ENCODE peak calls at places on chromosomes 13 and 19, in five cellular contexts. One of them, this sample, is unnamed.
A peak's percentile ranks its signal among the peaks of the same experiment; 100 is the strongest.

GRCh38 chr13:109402976-109403375 is 383.4 kb downstream of the IRS2 start:
- DNase-seq in fibroblast of lung: no peak
- DNase-seq in AG04450: no peak
- DNase-seq in adrenal gland: no peak
- DNase-seq in ovary: no peak
- DNase-seq in this sample: no peak

GRCh38 chr13:33101835-33102234 is 85.6 kb downstream of the KL start:
- DNase-seq in fibroblast of lung: no peak
- DNase-seq in AG04450: no peak
- DNase-seq in adrenal gland: no peak
- DNase-seq in ovary: no peak
- DNase-seq in this sample: no peak

GRCh38 chr19:5955638-5955935 is 22.4 kb downstream of the RANBP3 start:
- DNase-seq in fibroblast of lung: peak; percentile 62
- DNase-seq in AG04450: no peak
- DNase-seq in adrenal gland: no peak
- DNase-seq in ovary: no peak
- DNase-seq in this sample: no peak

GRCh38 chr13:41674246-41674645 is 216.9 kb downstream of the RGCC start:
- DNase-seq in fibroblast of lung: no peak
- DNase-seq in AG04450: no peak
- DNase-seq in adrenal gland: no peak
- DNase-seq in ovary: no peak
- DNase-seq in this sample: no peak

GRCh38 chr13:75738841-75739240 is 102.7 kb downstream of the LMO7 start:
- DNase-seq in fibroblast of lung: no peak
- DNase-seq in AG04450: no peak
- DNase-seq in adrenal gland: no peak
- DNase-seq in ovary: no peak
- DNase-seq in this sample: no peak

GRCh38 chr19:4911314-4911713 is 2.0 kb downstream of the UHRF1 start:
- DNase-seq in fibroblast of lung: peak; percentile 36
- DNase-seq in AG04450: no peak
- DNase-seq in adrenal gland: no peak
- DNase-seq in ovary: no peak
- DNase-seq in this sample: no peak

GRCh38 chr19:48403606-48404005 is 10.1 kb downstream of the GRIN2D start:
- DNase-seq in fibroblast of lung: peak; percentile 64
- DNase-seq in AG04450: no peak
- DNase-seq in adrenal gland: peak; percentile 57
- DNase-seq in ovary: no peak
- DNase-seq in this sample: no peak

GRCh38 chr19:43562698-43563241 is 12.6 kb downstream of the XRCC1 start:
- DNase-seq in fibroblast of lung: peak; percentile 92
- DNase-seq in AG04450: peak; percentile 20
- DNase-seq in adrenal gland: peak; percentile 90
- DNase-seq in ovary: peak; percentile 45
- DNase-seq in this sample: peak; percentile 77

GRCh38 chr13:113630804-113631203 is 27.2 kb downstream of the ATP4B start:
- DNase-seq in fibroblast of lung: no peak
- DNase-seq in AG04450: no peak
- DNase-seq in adrenal gland: no peak
- DNase-seq in ovary: no peak
- DNase-seq in this sample: no peak

GRCh38 chr19:42831221-42832019 is 48.1 kb downstream of the PSG1 start:
- DNase-seq in fibroblast of lung: no peak
- DNase-seq in AG04450: no peak
- DNase-seq in adrenal gland: no peak
- DNase-seq in ovary: no peak
- DNase-seq in this sample: no peak

GRCh38 chr13:110714798-110715394 is 1.4 kb downstream of the ING1 start:
- DNase-seq in fibroblast of lung: peak; percentile 41
- DNase-seq in AG04450: no peak
- DNase-seq in adrenal gland: peak; percentile 61
- DNase-seq in ovary: peak; percentile 81
- DNase-seq in this sample: peak; percentile 66

GRCh38 chr19:51124729-51125128 is at the start of gene SIGLEC9:
- DNase-seq in fibroblast of lung: no peak
- DNase-seq in AG04450: no peak
- DNase-seq in adrenal gland: peak; percentile 72
- DNase-seq in ovary: no peak
- DNase-seq in this sample: no peak

GRCh38 chr13:50810468-50810867 is 33.0 kb downstream of the DLEU7 start:
- DNase-seq in fibroblast of lung: no peak
- DNase-seq in AG04450: no peak
- DNase-seq in adrenal gland: no peak
- DNase-seq in ovary: no peak
- DNase-seq in this sample: no peak

GRCh38 chr13:84668637-84669036 is 786.4 kb upstream of the SLITRK1 start:
- DNase-seq in fibroblast of lung: no peak
- DNase-seq in AG04450: no peak
- DNase-seq in adrenal gland: no peak
- DNase-seq in ovary: no peak
- DNase-seq in this sample: no peak

GRCh38 chr19:17125728-17126677 is 50.4 kb downstream of the MYO9B start:
- DNase-seq in fibroblast of lung: peak; percentile 13
- DNase-seq in AG04450: no peak
- DNase-seq in adrenal gland: peak; percentile 61
- DNase-seq in ovary: no peak
- DNase-seq in this sample: peak; percentile 79

GRCh38 chr13:42740753-42741152 is 40.6 kb upstream of the FAM216B start:
- DNase-seq in fibroblast of lung: no peak
- DNase-seq in AG04450: no peak
- DNase-seq in adrenal gland: peak; percentile 41
- DNase-seq in ovary: no peak
- DNase-seq in this sample: no peak

GRCh38 chr19:42184401-42184861 is 33.0 kb downstream of the DEDD2 start:
- DNase-seq in fibroblast of lung: peak; percentile 84
- DNase-seq in AG04450: peak; percentile 44
- DNase-seq in adrenal gland: peak; percentile 77
- DNase-seq in ovary: peak; percentile 62
- DNase-seq in this sample: peak; percentile 82

GRCh38 chr13:72953391-72953960 is 105.3 kb upstream of the KLF5 start:
- DNase-seq in fibroblast of lung: no peak
- DNase-seq in AG04450: no peak
- DNase-seq in adrenal gland: no peak
- DNase-seq in ovary: no peak
- DNase-seq in this sample: no peak

DNA sequence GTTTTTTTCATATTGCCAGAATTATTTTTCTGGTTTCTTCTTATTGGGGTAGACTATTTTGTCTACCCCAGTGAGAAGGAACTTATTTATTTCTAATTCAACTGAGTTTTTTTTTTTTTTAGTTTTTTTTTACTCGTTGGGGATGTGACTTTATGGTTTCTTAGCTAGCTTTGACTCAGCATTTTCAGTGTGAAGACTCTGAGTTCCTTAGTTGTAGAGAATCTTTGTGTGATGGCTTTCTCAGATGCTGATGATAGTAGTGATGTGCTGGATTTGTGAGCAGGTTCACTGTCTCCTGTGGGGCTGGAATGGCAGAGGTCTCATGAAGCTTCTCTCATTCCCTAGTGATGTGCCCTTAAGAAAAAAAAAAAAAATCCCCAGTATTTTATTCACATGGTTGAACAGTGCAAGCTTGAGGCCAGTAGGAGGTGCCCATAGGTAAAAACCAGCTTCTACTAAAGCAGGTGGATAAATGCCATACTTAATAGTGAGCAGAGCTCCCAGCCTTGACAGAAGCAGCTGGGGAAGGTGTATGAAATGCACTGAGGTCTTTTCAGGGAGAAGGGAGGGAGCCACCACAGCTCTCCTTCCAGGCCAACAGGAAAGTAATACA is 106.2 kb upstream of the KLF5 start:
- DNase-seq in fibroblast of lung: no peak
- DNase-seq in AG04450: no peak
- DNase-seq in adrenal gland: no peak
- DNase-seq in ovary: no peak
- DNase-seq in this sample: no peak
- TF ChIP-seq CTCF in fibroblast of lung: no peak
- TF ChIP-seq CTCF in AG04450: no peak
- TF ChIP-seq CTCF in adrenal gland: no peak
- TF ChIP-seq CTCF in ovary: no peak
- TF ChIP-seq CTCF in this sample: no peak

DNA sequence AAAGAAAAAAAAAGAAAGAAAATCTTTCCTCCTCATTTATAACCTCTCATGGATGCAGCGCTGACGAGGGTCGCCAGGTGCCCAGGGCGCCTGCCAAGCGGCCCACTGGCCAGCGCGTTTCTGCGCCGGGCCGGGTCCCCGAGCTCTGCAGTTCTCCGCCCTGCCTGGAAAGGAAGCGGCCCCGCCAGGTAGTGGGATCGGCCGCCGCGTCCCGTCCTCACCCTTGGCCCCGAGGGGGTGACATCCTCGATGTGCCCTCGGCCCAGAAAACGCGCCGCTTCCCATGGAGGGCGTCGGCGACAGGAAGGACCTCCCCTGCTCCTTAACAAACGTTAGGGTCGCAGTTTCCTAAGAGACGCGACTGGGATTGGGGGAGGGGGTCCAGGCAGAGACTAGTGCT is 56.9 kb downstream of the ZNF726 start:
- DNase-seq in fibroblast of lung: no peak
- DNase-seq in AG04450: no peak
- DNase-seq in adrenal gland: no peak
- DNase-seq in ovary: no peak
- DNase-seq in this sample: no peak
- H3K9me3 ChIP-seq in fibroblast of lung: no peaks in the 10 kb centered on the region
- H3K9me3 ChIP-seq in AG04450: peaks cover 11% of the 10 kb centered on the region
- H3K9me3 ChIP-seq in adrenal gland: no peaks in the 10 kb centered on the region
- H3K9me3 ChIP-seq in ovary: no peaks in the 10 kb centered on the region
- H3K9me3 ChIP-seq in this sample: no peaks in the 10 kb centered on the region

DNA sequence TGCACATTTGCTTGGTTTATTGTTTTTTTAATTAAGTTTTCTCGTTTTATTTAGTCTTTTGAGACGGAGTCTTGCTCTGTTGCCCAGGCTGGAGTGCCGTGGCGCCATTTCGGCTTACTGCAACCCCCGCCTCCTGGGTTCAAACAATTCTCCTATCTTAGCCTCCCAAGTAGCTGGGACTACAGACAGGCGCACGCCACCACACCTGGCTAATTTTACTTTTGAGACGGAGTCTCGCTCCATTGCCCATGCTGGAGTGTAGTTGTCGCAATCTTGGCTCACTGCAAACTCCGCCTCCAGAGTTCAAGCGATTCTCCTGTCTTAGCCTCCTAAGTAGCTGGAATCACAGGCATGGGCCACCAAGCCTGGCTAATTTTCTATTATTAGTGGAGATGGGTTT is 1.3 kb downstream of the RPS9 start:
- DNase-seq in fibroblast of lung: no peak
- DNase-seq in AG04450: no peak
- DNase-seq in adrenal gland: no peak
- DNase-seq in ovary: no peak
- DNase-seq in this sample: no peak
- H3K27ac ChIP-seq in fibroblast of lung: peak overlapping the region; percentile 97
- H3K27ac ChIP-seq in AG04450: no peak overlapping the region
- H3K27ac ChIP-seq in adrenal gland: peak overlapping the region; percentile 97
- H3K27ac ChIP-seq in ovary: no peak overlapping the region
- H3K27ac ChIP-seq in this sample: peak overlapping the region; percentile 98

DNA sequence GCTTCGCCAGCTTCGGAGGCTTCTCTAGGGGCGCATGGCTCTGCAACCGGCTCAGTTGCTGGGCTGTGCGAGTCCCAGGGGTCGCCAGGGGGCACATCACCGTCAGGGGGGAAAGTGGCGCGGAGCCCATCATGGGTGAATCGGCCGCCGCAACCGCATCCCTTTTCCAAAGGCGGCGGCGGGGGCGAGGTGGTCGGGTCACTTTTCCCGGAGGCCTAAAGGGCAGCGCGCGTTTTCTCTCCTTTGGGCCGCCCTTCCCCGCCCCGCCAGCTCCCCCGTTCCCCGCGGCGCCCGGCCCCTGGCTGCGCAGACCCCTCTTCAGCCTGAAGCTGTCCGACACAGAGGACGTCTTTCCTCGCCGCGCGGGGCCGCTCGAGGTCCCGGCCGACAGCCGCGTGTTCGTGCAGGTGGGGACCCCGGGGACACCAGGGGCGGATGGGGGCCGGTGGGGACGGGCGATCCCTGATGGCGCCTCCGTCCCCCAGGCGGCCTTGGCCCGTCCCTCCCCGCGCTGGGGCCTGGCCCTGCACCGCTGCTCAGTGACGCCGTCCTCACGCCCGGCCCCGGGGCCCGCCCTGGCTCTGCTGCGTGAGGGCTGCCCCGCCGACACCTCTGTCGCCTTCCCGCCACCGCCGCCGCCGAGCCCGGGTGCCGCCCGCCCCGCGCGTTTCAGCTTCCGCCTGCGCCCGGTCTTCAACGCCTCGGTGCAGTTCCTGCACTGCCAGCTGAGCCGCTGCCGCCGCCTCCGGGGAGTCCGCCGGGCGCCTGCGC is 1.7 kb downstream of the TGFBR3L start:
- DNase-seq in fibroblast of lung: no peak
- DNase-seq in AG04450: no peak
- DNase-seq in adrenal gland: no peak
- DNase-seq in ovary: peak; percentile 31
- DNase-seq in this sample: no peak
- TF ChIP-seq CTCF in fibroblast of lung: no peak
- TF ChIP-seq CTCF in AG04450: no peak
- TF ChIP-seq CTCF in adrenal gland: no peak
- TF ChIP-seq CTCF in ovary: no peak
- TF ChIP-seq CTCF in this sample: no peak

GRCh38 chr13:19067767-19068166 is 113.9 kb downstream of the TUBA3C start:
- DNase-seq in fibroblast of lung: no peak
- DNase-seq in AG04450: no peak
- DNase-seq in adrenal gland: no peak
- DNase-seq in ovary: no peak
- DNase-seq in this sample: no peak
- H3K9me3 ChIP-seq in fibroblast of lung: no peaks in the 10 kb centered on the region
- H3K9me3 ChIP-seq in AG04450: peaks cover 59% of the 10 kb centered on the region
- H3K9me3 ChIP-seq in adrenal gland: no peaks in the 10 kb centered on the region
- H3K9me3 ChIP-seq in ovary: no peaks in the 10 kb centered on the region
- H3K9me3 ChIP-seq in this sample: no peaks in the 10 kb centered on the region

GRCh38 chr19:18879579-18880373 is 16.2 kb downstream of the CERS1 start:
- DNase-seq in fibroblast of lung: no peak
- DNase-seq in AG04450: no peak
- DNase-seq in adrenal gland: no peak
- DNase-seq in ovary: peak; percentile 24
- DNase-seq in this sample: no peak
- H3K27ac ChIP-seq in fibroblast of lung: no peak overlapping the region
- H3K27ac ChIP-seq in AG04450: no peak overlapping the region
- H3K27ac ChIP-seq in adrenal gland: no peak overlapping the region
- H3K27ac ChIP-seq in ovary: no peak overlapping the region
- H3K27ac ChIP-seq in this sample: no peak overlapping the region

GRCh38 chr19:28218728-28219127 is 994.2 kb downstream of the UQCRFS1 start:
- DNase-seq in fibroblast of lung: no peak
- DNase-seq in AG04450: no peak
- DNase-seq in adrenal gland: no peak
- DNase-seq in ovary: no peak
- DNase-seq in this sample: no peak

GRCh38 chr19:28221736-28222135 is 991.2 kb downstream of the UQCRFS1 start:
- DNase-seq in fibroblast of lung: peak; percentile 80
- DNase-seq in AG04450: no peak
- DNase-seq in adrenal gland: no peak
- DNase-seq in ovary: no peak
- DNase-seq in this sample: no peak

GRCh38 chr19:28213476-28214082 is 999.4 kb downstream of the UQCRFS1 start:
- DNase-seq in fibroblast of lung: peak; percentile 80
- DNase-seq in AG04450: no peak
- DNase-seq in adrenal gland: peak; percentile 33
- DNase-seq in ovary: no peak
- DNase-seq in this sample: no peak

GRCh38 chr19:28217064-28217463 is 995.9 kb downstream of the UQCRFS1 start:
- DNase-seq in fibroblast of lung: no peak
- DNase-seq in AG04450: no peak
- DNase-seq in adrenal gland: no peak
- DNase-seq in ovary: no peak
- DNase-seq in this sample: no peak
- TF ChIP-seq CTCF in fibroblast of lung: no peak
- TF ChIP-seq CTCF in AG04450: no peak
- TF ChIP-seq CTCF in adrenal gland: no peak
- TF ChIP-seq CTCF in ovary: no peak
- TF ChIP-seq CTCF in this sample: no peak

GRCh38 chr19:23884363-23884762 is 30.3 kb upstream of the ZNF726 start:
- DNase-seq in fibroblast of lung: no peak
- DNase-seq in AG04450: no peak
- DNase-seq in adrenal gland: no peak
- DNase-seq in ovary: no peak
- DNase-seq in this sample: no peak
- H3K9me3 ChIP-seq in fibroblast of lung: no peaks in the 10 kb centered on the region
- H3K9me3 ChIP-seq in AG04450: no peaks in the 10 kb centered on the region
- H3K9me3 ChIP-seq in adrenal gland: no peaks in the 10 kb centered on the region
- H3K9me3 ChIP-seq in ovary: no peaks in the 10 kb centered on the region
- H3K9me3 ChIP-seq in this sample: no peaks in the 10 kb centered on the region

This sample was measured in right atrium auricular region.